ENCODE peak calls at places on chromosomes 16 and 17, in ten cellular contexts. K is CD8-positive, alpha-beta T cell; H is Panc1; B is sigmoid colon; G is cardiac muscle cell; E is gastrocnemius medialis; O is tibial artery; F is spleen; L is fibroblast of lung; V is effector memory CD4-positive, alpha-beta T cell. D is an unnamed sample. For H3K4me1 and H3K36me3, the result is how much of the 10 kb centered on the place peaks cover.

GRCh38 chr17:42431758-42432161 is 8.7 kb upstream of the CAVIN1 start:
- DNase-seq in G (peak), F (no peak), K (no peak), O (no peak), L (peak), E (no peak), H (no peak), B (no peak), V (no peak), D (no peak)

GRCh38 chr16:22304411-22304810 is 7.2 kb downstream of the POLR3E start:
- DNase-seq in G (no peak), B (no peak), O (no peak), L (no peak), E (no peak), K (no peak), V (no peak), F (peak), H (no peak), D (no peak)

GRCh38 chr17:77772461-77772897 is 186.0 kb upstream of the TNRC6C start:
- DNase-seq in H (peak), V (peak), G (peak), L (peak), E (no peak), O (peak), B (no peak), K (peak), F (peak), D (peak)

GRCh38 chr17:64423881-64424280 is 25.0 kb upstream of the MILR1 start:
- DNase-seq in L (peak), K (no peak), F (no peak), H (no peak), G (no peak), V (no peak), O (no peak), B (peak), E (no peak), D (no peak)

GRCh38 chr17:82933006-82933310 is 93.1 kb upstream of the ZNF750 start:
- DNase-seq in B (peak), V (no peak), K (no peak), L (no peak), G (no peak), E (no peak), O (peak), H (no peak), F (no peak), D (no peak)

GRCh38 chr16:65202461-65202860 is 80.6 kb upstream of the CDH11 start:
- DNase-seq in G (no peak), H (no peak), L (peak), B (no peak), F (no peak), O (no peak), V (no peak), E (no peak), K (no peak), D (peak)

GRCh38 chr17:57242148-57242547 is 14.2 kb upstream of the MSI2 start:
- DNase-seq in G (peak), H (no peak), K (no peak), F (no peak), V (no peak), B (no peak), O (no peak), L (no peak), E (peak), D (no peak)

GRCh38 chr16:4609200-4610010 is 5.3 kb downstream of the UBALD1 start:
- DNase-seq in L (no peak), F (peak), B (no peak), G (no peak), H (no peak), V (no peak), E (no peak), O (peak), K (no peak), D (no peak)

GRCh38 chr17:40950176-40950575 is 12.7 kb upstream of the KRT23 start:
- DNase-seq in B (no peak), L (no peak), E (peak), O (no peak), K (no peak), H (no peak), V (no peak), F (no peak), G (no peak), D (no peak)

GRCh38 chr16:11871193-11871592 is 19.9 kb upstream of the RSL1D1 start:
- DNase-seq in O (no peak), G (peak), B (no peak), K (no peak), E (no peak), H (no peak), L (peak), V (no peak), F (no peak), D (peak)

GRCh38 chr17:44661835-44662234 is 5.6 kb downstream of the MEIOC start:
- DNase-seq in B (no peak), E (no peak), L (no peak), G (no peak), O (no peak), H (no peak), K (no peak), V (no peak), F (no peak), D (no peak)

GRCh38 chr16:89573826-89574680 is 1.5 kb upstream of the CPNE7 start:
- DNase-seq in H (no peak), V (no peak), F (peak), B (no peak), G (no peak), L (no peak), O (no peak), E (no peak), K (no peak), D (no peak)
- H3K4me3 ChIP-seq in H (peak), V (peak), F (peak), B (no peak), G (no peak), L (no peak), O (no peak), E (no peak), K (peak), D (peak)

GRCh38 chr17:47902039-47902744 is 6.2 kb downstream of the SP2 start:
- DNase-seq in E (no peak), G (no peak), L (no peak), H (no peak), V (no peak), K (no peak), B (no peak), F (no peak), O (no peak), D (no peak)
- H3K4me1 ChIP-seq in E (half or more), G (half or more), L (under half), H (under half), V (under half), K (under half), B (half or more), F (half or more), O (half or more), D (under half)

GRCh38 chr17:81890447-81891302 is 711 bp downstream of the ALYREF start:
- DNase-seq in O (peak), L (no peak), B (peak), K (no peak), E (no peak), F (peak), H (no peak), G (no peak), V (no peak), D (no peak)

GRCh38 chr17:81888105-81888987 is 3.0 kb downstream of the ALYREF start:
- DNase-seq in G (no peak), E (no peak), O (no peak), L (no peak), F (no peak), B (no peak), V (no peak), K (no peak), H (no peak), D (no peak)

GRCh38 chr17:81891303-81891552 is 158 bp downstream of the ALYREF start:
- DNase-seq in L (no peak), V (no peak), F (no peak), B (no peak), O (no peak), K (no peak), E (no peak), H (no peak), G (no peak), D (no peak)

GRCh38 chr17:81889602-81890001 is 1.8 kb downstream of the ALYREF start:
- DNase-seq in B (no peak), O (no peak), L (no peak), K (no peak), G (no peak), V (no peak), E (no peak), F (no peak), H (no peak), D (no peak)

GRCh38 chr17:81888988-81889595 is 2.3 kb downstream of the ALYREF start:
- DNase-seq in E (no peak), B (peak), O (peak), L (no peak), K (no peak), V (no peak), G (no peak), H (no peak), F (no peak), D (no peak)
- H3K36me3 ChIP-seq in E (under half), B (under half), O (half or more), L (under half), K (under half), V (under half), G (under half), H (under half), F (under half), D (half or more)

GRCh38 chr16:75004460-75004859 is 5.6 kb downstream of the ZNRF1 start:
- DNase-seq in F (no peak), O (no peak), L (no peak), H (no peak), G (no peak), V (no peak), B (no peak), K (no peak), E (no peak), D (no peak)
- H3K4me3 ChIP-seq in F (no peak), O (no peak), L (no peak), H (no peak), G (no peak), V (no peak), B (no peak), K (no peak), E (no peak), D (no peak)

DNA sequence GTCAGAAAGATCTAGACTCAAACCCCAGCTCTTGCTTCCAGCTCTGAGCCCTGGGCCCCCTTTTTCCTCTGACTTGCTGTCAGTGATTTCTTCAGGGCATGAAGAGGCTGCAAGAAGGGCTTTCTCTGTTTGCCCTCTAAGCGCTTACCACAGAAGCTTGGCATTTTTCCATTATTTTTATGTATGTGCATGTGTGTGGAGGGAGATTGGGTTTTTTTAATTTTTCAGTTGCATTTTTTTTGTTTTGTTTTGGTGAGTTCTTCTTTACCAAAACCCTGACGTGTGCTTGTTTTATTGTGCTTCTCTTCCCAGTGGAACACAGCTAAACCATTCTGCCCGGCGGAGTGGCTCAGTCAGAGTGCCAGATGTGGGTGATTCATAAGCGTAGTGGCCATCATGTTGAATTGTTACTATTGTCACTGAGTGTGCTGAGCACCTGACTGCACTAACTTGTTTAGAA is 110.1 kb downstream of the GNAO1 start:
- DNase-seq in F (no peak), O (no peak), B (no peak), E (no peak), H (no peak), V (no peak), L (peak), G (peak), K (no peak), D (no peak)
- H3K4me1 ChIP-seq in F (under half), O (under half), B (half or more), E (under half), H (under half), V (under half), L (under half), G (under half), K (under half), D (under half)